ENCODE peak calls at places on chromosomes 12 and 14, in six cellular contexts. B is GM03348, W is AML-193, T is dorsolateral prefrontal cortex, F is GM13976, M is lower lobe of right lung. C is an unnamed sample.

GRCh38 chr12:98440165-98440581 is 75.2 kb upstream of the TMPO start:
- DNase-seq in B (peak), W (peak), T (peak), F (no peak), M (peak), C (no peak)

GRCh38 chr14:90281261-90281660 is 24.9 kb downstream of the PSMC1 start:
- DNase-seq in B (peak), W (no peak), T (no peak), F (no peak), M (no peak), C (no peak)

GRCh38 chr12:105915997-105916697 is 222.6 kb downstream of the NUAK1 start:
- DNase-seq in B (no peak), W (no peak), T (no peak), F (no peak), M (no peak), C (no peak)

GRCh38 chr14:86915416-86915815 is 1077.6 kb downstream of the GALC start:
- DNase-seq in B (no peak), W (no peak), T (no peak), F (no peak), M (no peak), C (no peak)

GRCh38 chr14:26204362-26204953 is 393.4 kb downstream of the NOVA1 start:
- DNase-seq in B (peak), W (no peak), T (no peak), F (no peak), M (no peak), C (no peak)

GRCh38 chr12:101042211-101042610 is 167.8 kb downstream of the SLC5A8 start:
- DNase-seq in B (no peak), W (no peak), T (no peak), F (no peak), M (no peak), C (no peak)

GRCh38 chr12:40615590-40615989 is 76.6 kb upstream of the CNTN1 start:
- DNase-seq in B (no peak), W (no peak), T (no peak), F (no peak), M (no peak), C (no peak)

GRCh38 chr14:89093083-89093482 is 268.6 kb downstream of the TTC8 start:
- DNase-seq in B (no peak), W (no peak), T (no peak), F (no peak), M (no peak), C (no peak)

GRCh38 chr12:122130150-122130549 is 43.9 kb downstream of the IL31 start:
- DNase-seq in B (no peak), W (no peak), T (no peak), F (no peak), M (no peak), C (no peak)

GRCh38 chr14:64253672-64254071 is 40.5 kb downstream of the ESR2 start:
- DNase-seq in B (no peak), W (no peak), T (no peak), F (no peak), M (no peak), C (no peak)

GRCh38 chr12:52181757-52182156 is 10.1 kb downstream of the KRT80 start:
- DNase-seq in B (peak), W (no peak), T (no peak), F (no peak), M (no peak), C (no peak)

GRCh38 chr14:104985675-104986486 is at the start of gene CLBA1:
- DNase-seq in B (peak), W (peak), T (peak), F (peak), M (peak), C (peak)

GRCh38 chr12:90905691-90906370 is 49.1 kb downstream of the CCER1 start:
- DNase-seq in B (no peak), W (no peak), T (no peak), F (no peak), M (no peak), C (no peak)

GRCh38 chr14:94945615-94946014 is 175.7 kb upstream of the GSC start:
- DNase-seq in B (no peak), W (no peak), T (no peak), F (no peak), M (no peak), C (no peak)

GRCh38 chr12:22101749-22102243 is 55.8 kb downstream of the CMAS start:
- DNase-seq in B (peak), W (no peak), T (peak), F (no peak), M (no peak), C (peak)

GRCh38 chr14:103257211-103257962 is 76.7 kb upstream of the EIF5 start:
- DNase-seq in B (peak), W (no peak), T (no peak), F (no peak), M (no peak), C (no peak)

GRCh38 chr14:80679273-80679672 is 262.3 kb downstream of the CEP128 start:
- DNase-seq in B (no peak), W (no peak), T (no peak), F (no peak), M (no peak), C (no peak)

GRCh38 chr12:52206309-52207040 is 14.7 kb upstream of the KRT80 start:
- DNase-seq in B (no peak), W (no peak), T (no peak), F (no peak), M (peak), C (no peak)

GRCh38 chr12:75848533-75848932 is 183.0 kb downstream of the PHLDA1 start:
- DNase-seq in B (no peak), W (no peak), T (peak), F (no peak), M (no peak), C (no peak)

GRCh38 chr12:1252758-1253157 is 261.7 kb downstream of the ERC1 start:
- DNase-seq in B (no peak), W (no peak), T (no peak), F (no peak), M (no peak), C (no peak)

GRCh38 chr12:123498126-123498825 is 35.2 kb downstream of the RILPL1 start:
- DNase-seq in B (no peak), W (no peak), T (no peak), F (no peak), M (no peak), C (no peak)

GRCh38 chr12:12609692-12610091 is 2.0 kb upstream of the CREBL2 start:
- DNase-seq in B (no peak), W (no peak), T (no peak), F (no peak), M (no peak), C (no peak)

GRCh38 chr12:46831335-46832083 is 5.7 kb upstream of the SLC38A4 start:
- DNase-seq in B (peak), W (no peak), T (no peak), F (no peak), M (peak), C (no peak)

GRCh38 chr14:81193924-81194633 is 26.7 kb downstream of the GTF2A1 start:
- DNase-seq in B (no peak), W (no peak), T (no peak), F (no peak), M (no peak), C (no peak)

GRCh38 chr14:76929927-76930326 is 98.6 kb downstream of the IRF2BPL start:
- DNase-seq in B (no peak), W (peak), T (no peak), F (no peak), M (no peak), C (peak)

GRCh38 chr14:101040538-101041442 is 137.3 kb upstream of the RTL1 start:
- DNase-seq in B (no peak), W (no peak), T (no peak), F (no peak), M (no peak), C (no peak)

GRCh38 chr14:84250863-84251262 is 1279.1 kb upstream of the FLRT2 start:
- DNase-seq in B (no peak), W (no peak), T (no peak), F (no peak), M (no peak), C (no peak)

GRCh38 chr12:50043854-50044253 is 13.5 kb upstream of the ASIC1 start:
- DNase-seq in B (no peak), W (no peak), T (peak), F (no peak), M (no peak), C (no peak)

GRCh38 chr12:14961466-14962155 is at the start of gene ARHGDIB:
- DNase-seq in B (no peak), W (peak), T (no peak), F (peak), M (peak), C (no peak)

GRCh38 chr14:91202234-91202974 is 42.1 kb downstream of the GPR68 start:
- DNase-seq in B (peak), W (no peak), T (no peak), F (no peak), M (peak), C (no peak)

GRCh38 chr12:95790912-95791849 is 617 bp upstream of the NTN4 start:
- DNase-seq in B (peak), W (no peak), T (no peak), F (peak), M (peak), C (no peak)